ENCODE peak calls at places on chromosomes 3 and 15, in nine cellular contexts. M is fibroblast of villous mesenchyme, W is right atrium auricular region, P is astrocyte, X is Caco-2, G is AG04450, S is body of pancreas, B is BE2C, D is fibroblast of mammary gland. Z is an unnamed sample.
A peak's percentile ranks its signal among the peaks of the same experiment; 100 is the strongest.

GRCh38 chr15:71790081-71790480 is 20.3 kb upstream of the NR2E3 start:
- DNase-seq in W (no peak), P (peak; percentile 58), G (no peak), B (no peak), S (no peak), X (peak; percentile 57), M (no peak), D (no peak), Z (peak; percentile 85)

GRCh38 chr3:45596290-45596791 is 1.8 kb downstream of the LIMD1 start:
- DNase-seq in S (no peak), X (no peak), B (no peak), G (no peak), M (no peak), P (no peak), W (no peak), D (no peak), Z (no peak)

GRCh38 chr3:58161435-58162398 is 49.1 kb downstream of the DNASE1L3 start:
- DNase-seq in X (no peak), M (peak; percentile 96), G (peak; percentile 88), B (no peak), P (peak; percentile 95), W (peak; percentile 68), S (peak; percentile 79), D (peak; percentile 95), Z (peak; percentile 92)

GRCh38 chr3:39126532-39127071 is 19.1 kb downstream of the TTC21A start:
- DNase-seq in X (peak; percentile 5), M (peak; percentile 74), B (peak; percentile 55), G (no peak), P (no peak), S (peak; percentile 66), D (peak; percentile 75), W (no peak), Z (peak; percentile 50)

GRCh38 chr3:105836533-105836932 is 32.3 kb downstream of the CBLB start:
- DNase-seq in D (peak; percentile 97), X (no peak), S (no peak), B (no peak), P (peak; percentile 94), W (no peak), M (peak; percentile 84), G (peak; percentile 74), Z (peak; percentile 78)

GRCh38 chr3:78765671-78766485 is 1001.9 kb downstream of the ROBO1 start:
- DNase-seq in D (peak; percentile 39), S (no peak), P (no peak), B (no peak), G (no peak), M (no peak), X (no peak), W (no peak), Z (no peak)

GRCh38 chr15:60044636-60045273 is 40.6 kb downstream of the FOXB1 start:
- DNase-seq in S (no peak), X (no peak), D (no peak), P (no peak), B (no peak), W (no peak), M (no peak), G (no peak), Z (no peak)

GRCh38 chr3:37052860-37053259 is 59.5 kb downstream of the MLH1 start:
- DNase-seq in B (no peak), M (no peak), P (peak; percentile 22), S (no peak), X (no peak), G (no peak), W (no peak), D (no peak), Z (no peak)

GRCh38 chr15:82159922-82160321 is 102.6 kb downstream of the EFL1 start:
- DNase-seq in D (peak; percentile 100), W (no peak), S (no peak), B (no peak), G (peak; percentile 96), P (peak; percentile 99), X (no peak), M (peak; percentile 84), Z (peak; percentile 99)

GRCh38 chr3:31041161-31041978 is 146.9 kb upstream of the GADL1 start:
- DNase-seq in P (peak; percentile 96), B (no peak), G (peak; percentile 43), M (peak; percentile 35), X (peak; percentile 69), W (no peak), S (no peak), D (peak; percentile 78), Z (peak; percentile 94)

GRCh38 chr3:153221748-153222162 is 59.7 kb downstream of the RAP2B start:
- DNase-seq in P (peak; percentile 99), D (peak; percentile 91), W (peak; percentile 86), G (peak; percentile 88), M (peak; percentile 98), X (no peak), B (no peak), S (peak; percentile 13), Z (peak; percentile 99)

GRCh38 chr3:15623535-15624450 is 22.2 kb downstream of the BTD start:
- DNase-seq in P (no peak), W (no peak), B (no peak), G (no peak), X (no peak), S (no peak), D (no peak), M (no peak), Z (no peak)

DNA sequence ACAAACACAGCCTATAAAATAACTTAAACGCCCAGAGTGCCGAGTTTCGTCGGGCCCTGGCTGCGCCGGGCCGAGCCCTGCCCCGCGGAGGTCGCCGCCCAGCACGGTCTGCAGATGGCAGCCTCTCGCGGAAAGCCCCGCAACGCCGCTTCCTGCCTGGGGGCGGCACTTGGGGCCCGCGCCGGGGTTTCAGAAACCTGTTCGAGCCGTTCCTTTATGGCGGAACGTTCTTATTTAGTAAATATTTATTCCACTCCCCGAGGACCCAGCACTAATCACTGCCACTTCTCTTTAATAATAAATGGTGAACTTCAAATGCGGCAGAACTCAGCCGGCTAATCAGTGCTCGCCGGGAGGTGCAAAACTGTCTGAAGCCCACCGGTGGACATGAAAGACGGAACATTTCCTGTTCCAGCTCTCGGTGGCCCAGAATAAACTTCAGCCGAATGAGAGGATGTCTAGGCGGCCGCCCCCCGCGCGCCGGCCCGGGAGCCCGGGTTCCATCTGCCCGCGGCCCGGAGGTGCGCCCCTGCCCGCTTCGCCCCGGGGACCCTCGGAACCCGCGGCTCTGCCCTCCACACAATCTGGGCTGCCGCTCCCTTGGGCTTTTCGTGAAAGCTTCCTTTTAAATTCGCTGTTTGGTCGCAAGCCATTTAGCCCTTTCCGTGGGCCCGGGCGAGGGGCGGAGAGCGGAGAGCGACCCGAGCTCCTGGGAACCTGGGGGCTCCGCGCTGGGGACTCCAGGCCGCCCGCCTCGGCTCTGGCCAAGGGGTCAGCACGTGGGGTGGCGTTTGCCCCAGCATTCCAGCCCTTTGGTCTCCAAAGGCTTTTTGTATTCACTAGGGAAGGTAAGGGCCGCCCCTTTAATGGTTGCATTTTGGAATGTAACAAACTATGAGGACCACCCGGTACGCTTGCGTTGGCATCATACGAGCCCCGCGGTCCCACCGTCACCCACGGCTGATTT is 110.8 kb upstream of the ATP11B start:
- DNase-seq in W (no peak), B (peak; percentile 72), M (peak; percentile 19), X (peak; percentile 59), G (no peak), D (peak; percentile 19), S (peak; percentile 29), P (peak; percentile 16), Z (peak; percentile 57)
- TF ChIP-seq CTCF in W (peak; percentile 53), B (peak; percentile 22), M (peak; percentile 25), X (peak; percentile 54), G (peak; percentile 23), D (no peak), S (peak; percentile 7), P (peak; percentile 17), Z (no peak)

DNA sequence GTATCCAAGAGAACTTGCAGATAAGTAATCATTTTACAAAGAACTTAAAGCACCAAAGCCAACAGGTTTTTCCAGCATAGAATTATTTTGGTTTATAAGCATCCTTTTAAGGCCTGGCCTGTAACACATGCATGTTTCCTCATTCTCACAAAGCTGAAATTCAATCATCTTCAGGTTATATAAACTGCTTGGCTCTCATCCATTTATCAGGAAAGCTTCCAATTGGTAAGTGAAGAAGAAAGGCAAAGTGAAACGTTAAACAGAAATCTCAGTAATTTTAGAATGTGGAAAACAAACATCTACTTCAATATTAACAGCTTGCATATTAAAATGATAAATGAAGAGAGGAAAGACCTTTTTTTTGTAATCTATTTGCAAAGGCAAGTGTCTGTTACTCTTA is 1.6 kb downstream of the SERP1 start:
- DNase-seq in D (peak; percentile 26), P (peak; percentile 35), B (no peak), S (no peak), M (peak; percentile 50), X (no peak), G (no peak), W (no peak), Z (no peak)
- H3K4me3 ChIP-seq in D (peak overlapping the region; percentile 97), P (peak overlapping the region; percentile 93), B (peak overlapping the region; percentile 77), S (peak overlapping the region; percentile 16), M (peak overlapping the region; percentile 97), X (peak overlapping the region; percentile 99), G (peak overlapping the region; percentile 92), W (peak overlapping the region; percentile 67), Z (peak overlapping the region; percentile 84)

GRCh38 chr3:185473290-185473815 is 25.5 kb downstream of the TMEM41A start:
- DNase-seq in S (no peak), P (peak; percentile 64), D (peak; percentile 15), X (no peak), B (no peak), M (peak; percentile 27), G (no peak), W (no peak), Z (no peak)
- TF ChIP-seq CTCF in S (no peak), P (no peak), D (no peak), X (no peak), B (no peak), M (no peak), G (no peak), W (no peak), Z (no peak)

GRCh38 chr3:42589382-42590109 is 1.1 kb upstream of the SS18L2 start:
- DNase-seq in P (no peak), W (no peak), M (no peak), X (no peak), G (no peak), D (no peak), B (no peak), S (no peak), Z (no peak)
- H3K4me3 ChIP-seq in P (no peak overlapping the region), W (peak overlapping the region; percentile 74), M (peak overlapping the region; percentile 79), X (peak overlapping the region; percentile 37), G (no peak overlapping the region), D (peak overlapping the region; percentile 75), B (no peak overlapping the region), S (no peak overlapping the region), Z (no peak overlapping the region)

GRCh38 chr3:129461461-129462146 is 21.6 kb downstream of the IFT122 start:
- DNase-seq in P (no peak), S (no peak), D (peak; percentile 81), G (no peak), B (no peak), W (no peak), X (no peak), M (peak; percentile 83), Z (peak; percentile 46)

GRCh38 chr3:129462365-129462968 is 22.4 kb downstream of the IFT122 start:
- DNase-seq in P (no peak), M (no peak), G (no peak), B (no peak), S (no peak), D (no peak), W (no peak), X (no peak), Z (no peak)

GRCh38 chr3:129463094-129463493 is 23.1 kb downstream of the IFT122 start:
- DNase-seq in X (no peak), M (no peak), S (no peak), W (no peak), P (no peak), B (no peak), G (no peak), D (no peak), Z (no peak)

GRCh38 chr3:129461022-129461421 is 21.0 kb downstream of the IFT122 start:
- DNase-seq in W (no peak), X (no peak), D (peak; percentile 91), M (peak; percentile 80), B (no peak), G (peak; percentile 18), S (no peak), P (peak; percentile 50), Z (peak; percentile 57)

GRCh38 chr3:129463736-129464135 is 23.7 kb downstream of the IFT122 start:
- DNase-seq in X (no peak), W (no peak), B (no peak), D (no peak), G (no peak), P (no peak), S (no peak), M (no peak), Z (no peak)
- TF ChIP-seq CTCF in X (no peak), W (no peak), B (no peak), D (no peak), G (no peak), P (no peak), S (no peak), M (no peak), Z (no peak)